ENCODE peak calls at places on chromosomes 1 and 21, in five cellular contexts. I is CD4-positive, alpha-beta T cell; D is type B pancreatic cell; V is activated CD8-positive, alpha-beta memory T cell treated with anti-CD3 and anti-CD28 coated beads for 48 hours; A is hepatocyte. E is an unnamed sample.

GRCh38 chr1:182869241-182869666 is 30.1 kb downstream of the DHX9 start:
- DNase-seq in I (no peak), A (peak; percentile 7), V (no peak), D (no peak), E (no peak)

GRCh38 chr1:93964777-93965200 is 55.6 kb upstream of the GCLM start:
- DNase-seq in D (no peak), I (no peak), A (peak; percentile 27), V (no peak), E (no peak)

GRCh38 chr1:44061857-44062256 is 30.6 kb upstream of the SLC6A9 start:
- DNase-seq in I (no peak), A (no peak), D (no peak), V (no peak), E (no peak)

GRCh38 chr1:36224537-36225297 is 474 bp downstream of the THRAP3 start:
- DNase-seq in D (peak; percentile 83), I (no peak), V (no peak), A (peak; percentile 89), E (peak; percentile 80)

GRCh38 chr1:44676484-44677200 is 2.1 kb downstream of the ARMH1 start:
- DNase-seq in V (no peak), A (no peak), I (no peak), D (no peak), E (no peak)

GRCh38 chr1:210233495-210234253 is 1.1 kb downstream of the SERTAD4 start:
- DNase-seq in A (peak; percentile 73), I (no peak), D (no peak), V (no peak), E (no peak)

GRCh38 chr1:17244826-17245740 is 3.8 kb upstream of the PADI3 start:
- DNase-seq in I (no peak), A (no peak), V (no peak), D (no peak), E (peak; percentile 39)

GRCh38 chr1:228379165-228379460 is 27.5 kb downstream of the TRIM11 start:
- DNase-seq in I (no peak), A (peak; percentile 43), V (no peak), D (no peak), E (peak; percentile 25)

GRCh38 chr21:31895069-31895851 is 22.4 kb downstream of the HUNK start:
- DNase-seq in I (no peak), V (no peak), D (no peak), A (no peak), E (no peak)

GRCh38 chr1:231016234-231016633 is 23.8 kb downstream of the FAM89A start:
- DNase-seq in D (no peak), I (no peak), A (no peak), V (no peak), E (no peak)

GRCh38 chr1:156150107-156151000 is 3.0 kb upstream of the SEMA4A start:
- DNase-seq in D (no peak), I (no peak), V (no peak), A (no peak), E (no peak)

GRCh38 chr1:102190429-102190828 is 193.7 kb upstream of the OLFM3 start:
- DNase-seq in V (no peak), A (no peak), I (no peak), D (no peak), E (no peak)

GRCh38 chr1:200096774-200097173 is 69.3 kb downstream of the NR5A2 start:
- DNase-seq in D (no peak), V (no peak), A (no peak), I (no peak), E (no peak)

GRCh38 chr1:67686272-67687197 is 1.5 kb downstream of the GADD45A start:
- DNase-seq in V (peak; percentile 37), I (peak; percentile 60), A (peak; percentile 91), D (peak; percentile 79), E (peak; percentile 72)

GRCh38 chr1:2316451-2316940 is 74.9 kb downstream of the MORN1 start:
- DNase-seq in V (no peak), I (no peak), D (no peak), A (no peak), E (no peak)

GRCh38 chr1:6329392-6329791 is 64.2 kb downstream of the ACOT7 start:
- DNase-seq in D (no peak), V (no peak), I (no peak), A (peak; percentile 53), E (no peak)

GRCh38 chr1:212432163-212432705 is 486 bp upstream of the NENF start:
- DNase-seq in A (no peak), D (no peak), I (no peak), V (no peak), E (no peak)

GRCh38 chr1:245016700-245017099 is 138.1 kb upstream of the KIF26B start:
- DNase-seq in A (no peak), V (no peak), D (no peak), I (no peak), E (no peak)

GRCh38 chr1:179061360-179062282 is 20.2 kb upstream of the TOR3A start:
- DNase-seq in V (no peak), D (no peak), I (no peak), A (no peak), E (no peak)

GRCh38 chr1:3924871-3925655 is 25.0 kb upstream of the C1orf174 start:
- DNase-seq in A (no peak), V (no peak), I (no peak), D (no peak), E (no peak)

GRCh38 chr1:212600071-212600915 is 8.3 kb upstream of the ATF3 start:
- DNase-seq in I (no peak), V (no peak), A (no peak), D (no peak), E (no peak)

GRCh38 chr1:22275626-22276395 is 132.9 kb upstream of the WNT4 start:
- DNase-seq in D (no peak), V (peak; percentile 17), I (peak; percentile 38), A (peak; percentile 68), E (peak; percentile 14)

GRCh38 chr1:117682372-117682771 is 76.5 kb downstream of the TENT5C start:
- DNase-seq in A (no peak), V (no peak), I (no peak), D (peak; percentile 16), E (no peak)

GRCh38 chr1:1782399-1783221 is 4.3 kb upstream of the NADK start:
- DNase-seq in I (peak; percentile 42), D (no peak), V (no peak), A (peak; percentile 81), E (peak; percentile 72)

GRCh38 chr1:196043268-196043667 is 565.0 kb downstream of the KCNT2 start:
- DNase-seq in D (no peak), I (no peak), V (no peak), A (no peak), E (no peak)

GRCh38 chr1:150535511-150536281 is 13.5 kb upstream of the ADAMTSL4 start:
- DNase-seq in I (no peak), A (peak; percentile 6), V (no peak), D (no peak), E (no peak)

GRCh38 chr1:36109041-36109679 is 15.9 kb downstream of the COL8A2 start:
- DNase-seq in D (no peak), I (peak; percentile 63), V (no peak), A (peak; percentile 56), E (no peak)

GRCh38 chr1:185670187-185670627 is 64.0 kb upstream of the HMCN1 start:
- DNase-seq in D (no peak), V (no peak), I (peak; percentile 56), A (peak; percentile 62), E (peak; percentile 41)

GRCh38 chr1:171784779-171785178 is 3.3 kb downstream of the METTL13 start:
- DNase-seq in V (no peak), D (no peak), I (no peak), A (no peak), E (no peak)

GRCh38 chr21:29338256-29338655 is 39.5 kb downstream of the BACH1 start:
- DNase-seq in V (no peak), A (no peak), I (no peak), D (no peak), E (no peak)

GRCh38 chr1:106962591-106962990 is 93.9 kb upstream of the PRMT6 start:
- DNase-seq in I (no peak), A (no peak), V (no peak), D (no peak), E (no peak)

GRCh38 chr1:59279651-59280050 is 17.2 kb upstream of the FGGY start:
- DNase-seq in I (no peak), D (no peak), V (no peak), A (no peak), E (no peak)

GRCh38 chr1:57254006-57254405 is 169.9 kb downstream of the DAB1 start:
- DNase-seq in A (no peak), I (no peak), V (no peak), D (no peak), E (no peak)